ENCODE peak calls at places on chromosomes 5 and 9, in four cellular contexts. N is ovary, P is stomach, K is K562. M is an unnamed sample.

GRCh38 chr9:18795947-18796705 is 236.9 kb downstream of the SAXO1 start:
- DNase-seq in P (no peak), K (no peak), N (no peak), M (no peak)

GRCh38 chr9:129923589-129923988 is 88.3 kb downstream of the USP20 start:
- DNase-seq in N (no peak), P (no peak), K (no peak), M (no peak)

GRCh38 chr5:96936431-96937221 is 746 bp downstream of the LNPEP start:
- DNase-seq in K (peak; percentile 65), N (no peak), P (peak; percentile 46), M (peak; percentile 13)

GRCh38 chr5:115297043-115297442 is 589 bp upstream of the CCDC112 start:
- DNase-seq in P (no peak), N (no peak), K (no peak), M (no peak)

GRCh38 chr5:52356311-52356918 is 431.3 kb upstream of the ITGA1 start:
- DNase-seq in N (no peak), K (no peak), P (no peak), M (no peak)

GRCh38 chr5:119323630-119324000 is 32.2 kb upstream of the TNFAIP8 start:
- DNase-seq in N (no peak), K (peak; percentile 32), P (no peak), M (no peak)

GRCh38 chr9:69961834-69962233 is 81.8 kb upstream of the MAMDC2 start:
- DNase-seq in K (no peak), N (no peak), P (no peak), M (no peak)

GRCh38 chr5:65480306-65480865 is 1.3 kb downstream of the ADAMTS6 start:
- DNase-seq in N (peak; percentile 79), P (peak; percentile 72), K (peak; percentile 69), M (peak; percentile 61)

GRCh38 chr9:127886401-127886972 is 9.0 kb upstream of the AK1 start:
- DNase-seq in P (no peak), K (no peak), N (peak; percentile 37), M (no peak)

GRCh38 chr9:128684325-128685021 is 4.5 kb upstream of the SET start:
- DNase-seq in K (peak; percentile 59), N (peak; percentile 75), P (peak; percentile 92), M (peak; percentile 67)

GRCh38 chr9:99998266-99998665 is 91.8 kb downstream of the STX17 start:
- DNase-seq in K (no peak), N (no peak), P (no peak), M (no peak)

GRCh38 chr5:33526755-33527154 is 86.0 kb downstream of the TARS1 start:
- DNase-seq in N (no peak), K (no peak), P (no peak), M (no peak)

GRCh38 chr5:141623621-141624020 is 4.8 kb upstream of the DIAPH1 start:
- DNase-seq in K (no peak), N (no peak), P (no peak), M (no peak)

GRCh38 chr5:45578270-45578669 is 117.9 kb downstream of the HCN1 start:
- DNase-seq in N (no peak), P (no peak), K (no peak), M (no peak)

GRCh38 chr9:81536242-81537025 is 152.9 kb downstream of the TLE1 start:
- DNase-seq in K (no peak), N (no peak), P (no peak), M (no peak)

GRCh38 chr9:6757132-6757987 is at the start of gene KDM4C:
- DNase-seq in P (peak; percentile 97), N (peak; percentile 97), K (peak; percentile 94), M (peak; percentile 92)

GRCh38 chr9:77954018-77954417 is 77.6 kb downstream of the GNAQ start:
- DNase-seq in K (no peak), P (no peak), N (no peak), M (no peak)

GRCh38 chr9:35102465-35102768 is 514 bp downstream of the STOML2 start:
- DNase-seq in K (no peak), N (no peak), P (no peak), M (no peak)

GRCh38 chr5:130141689-130142320 is 237.5 kb downstream of the CHSY3 start:
- DNase-seq in K (peak; percentile 2), N (no peak), P (no peak), M (no peak)

GRCh38 chr9:127751269-127752054 is 16.4 kb upstream of the TOR2A start:
- DNase-seq in P (no peak), K (peak; percentile 51), N (peak; percentile 61), M (no peak)

GRCh38 chr9:108652851-108653250 is 202.9 kb downstream of the ACTL7B start:
- DNase-seq in P (no peak), N (no peak), K (no peak), M (no peak)
- TF ChIP-seq POLR2A in P (no peak), N (no peak), K (no peak), M (no peak)

DNA sequence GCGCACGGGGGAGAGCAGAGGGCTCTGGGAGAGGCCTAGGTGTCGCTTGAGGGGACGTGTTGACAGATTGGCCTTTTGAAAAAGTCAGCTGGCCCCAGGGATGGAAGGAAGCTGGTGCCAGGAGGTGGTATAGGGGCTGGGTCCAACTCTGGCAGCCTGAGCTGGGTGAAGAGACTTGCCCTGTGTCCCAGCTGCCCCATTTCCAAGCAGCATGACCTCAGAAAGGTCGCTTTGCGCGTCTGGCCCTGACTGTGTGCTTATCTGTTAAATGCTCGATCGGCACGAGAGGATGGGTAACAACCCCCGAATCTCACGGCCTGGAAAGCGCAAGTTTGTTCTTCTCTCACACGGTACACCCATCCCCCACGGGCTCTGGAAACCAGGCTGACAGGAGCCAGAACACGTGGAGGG is 31.2 kb upstream of the LAMC3 start:
- DNase-seq in K (peak; percentile 46), N (no peak), P (no peak), M (no peak)
- H3K27me3 ChIP-seq in K (peaks cover 97% of the 10 kb centered on the region), N (no peaks in the 10 kb centered on the region), P (peaks cover 10% of the 10 kb centered on the region), M (no peaks in the 10 kb centered on the region)

DNA sequence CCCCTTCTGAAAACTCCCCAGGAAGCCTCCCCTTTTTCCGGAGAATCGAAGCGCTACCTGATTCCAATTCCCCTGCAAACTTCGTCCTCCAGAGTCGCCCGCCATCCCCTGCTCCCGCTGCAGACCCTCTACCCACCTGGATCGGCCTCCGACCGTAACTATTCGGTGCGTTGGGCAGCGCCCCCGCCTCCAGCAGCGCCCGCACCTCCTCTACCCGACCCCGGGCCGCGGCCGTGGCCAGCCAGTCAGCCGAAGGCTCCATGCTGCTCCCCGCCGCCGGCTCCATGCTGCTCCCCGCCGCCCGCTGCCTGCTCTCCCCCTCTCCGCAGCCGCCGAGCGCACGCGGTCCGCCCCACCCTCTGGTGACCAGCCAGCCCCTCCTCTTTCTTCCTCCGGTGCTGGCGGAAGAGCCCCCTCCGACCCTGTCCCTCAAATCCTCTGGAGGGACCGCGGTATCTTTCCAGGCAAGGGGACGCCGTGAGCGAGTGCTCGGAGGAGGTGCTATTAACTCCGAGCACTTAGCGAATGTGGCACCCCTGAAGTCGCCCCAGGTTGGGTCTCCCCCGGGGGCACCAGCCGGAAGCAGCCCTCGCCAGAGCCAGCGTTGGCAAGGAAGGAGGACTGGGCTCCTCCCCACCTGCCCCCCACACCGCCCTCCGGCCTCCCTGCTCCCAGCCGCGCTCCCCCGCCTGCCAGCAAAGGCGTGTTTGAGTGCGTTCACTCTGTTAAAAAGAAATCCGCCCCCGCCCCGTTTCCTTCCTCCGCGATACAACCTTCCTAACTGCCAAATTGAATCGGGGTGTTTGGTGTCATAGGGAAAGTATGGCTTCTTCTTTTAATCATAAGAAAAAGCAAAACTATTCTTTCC is 19.4 kb downstream of the CDKN2A start:
- DNase-seq in N (no peak), P (peak; percentile 61), K (no peak), M (no peak)
- TF ChIP-seq EP300 in N (no peak), P (no peak), K (no peak), M (no peak)

DNA sequence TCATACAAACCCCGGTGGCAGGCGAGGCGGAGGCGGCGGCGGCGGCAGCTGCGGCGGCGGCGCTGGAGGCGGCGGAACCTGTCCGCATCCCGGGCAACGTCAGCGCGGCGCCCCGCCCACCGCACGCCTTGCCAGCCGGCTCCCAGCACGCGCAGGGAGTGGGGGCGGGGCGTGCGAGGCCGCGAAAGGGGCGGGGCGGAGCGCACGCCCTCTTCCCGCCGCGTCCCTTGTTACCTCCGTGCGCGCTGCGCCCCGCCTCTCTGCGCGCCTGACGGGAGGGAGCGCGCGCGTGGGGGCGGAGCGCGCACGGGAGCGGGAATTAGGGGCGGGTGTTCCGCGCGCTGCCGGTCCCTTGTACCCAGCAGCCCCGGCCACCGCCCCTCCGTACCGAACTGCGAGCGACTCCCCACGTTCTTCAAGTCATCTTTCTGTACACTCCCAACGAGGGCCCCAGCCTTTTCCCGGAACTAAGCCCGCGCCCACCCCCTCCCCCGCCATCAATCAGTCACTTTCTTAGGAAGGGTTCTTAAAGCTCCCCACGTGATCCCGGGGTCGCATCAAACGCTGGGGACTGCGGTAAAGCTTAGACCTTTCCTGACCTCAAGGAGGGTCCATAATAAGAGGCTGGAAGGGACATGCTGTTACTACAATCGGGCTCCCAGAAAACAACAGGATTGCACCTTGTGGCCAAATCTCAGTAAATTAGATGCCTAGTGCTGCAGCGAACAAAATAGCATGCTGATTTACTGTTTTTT is at the start of gene AGTPBP1:
- DNase-seq in K (peak; percentile 91), P (peak; percentile 98), N (peak; percentile 98), M (peak; percentile 89)
- TF ChIP-seq POLR2A in K (no peak), P (no peak), N (peak; percentile 5), M (peak; percentile 16)

GRCh38 chr5:169299146-169299545 is 1.8 kb downstream of the SLIT3 start:
- DNase-seq in P (no peak), K (no peak), N (no peak), M (no peak)
- H3K27me3 ChIP-seq in P (peaks cover 6% of the 10 kb centered on the region), K (peaks cover 16% of the 10 kb centered on the region), N (no peaks in the 10 kb centered on the region), M (no peaks in the 10 kb centered on the region)

GRCh38 chr9:90546200-90546599 is 96.4 kb downstream of the DIRAS2 start:
- DNase-seq in K (peak; percentile 1), P (no peak), N (no peak), M (no peak)
- TF ChIP-seq EP300 in K (no peak), P (no peak), N (no peak), M (no peak)

GRCh38 chr9:16289639-16290038 is 580.8 kb downstream of the BNC2 start:
- DNase-seq in N (no peak), P (no peak), K (no peak), M (no peak)

GRCh38 chr9:16293610-16294009 is 576.9 kb downstream of the BNC2 start:
- DNase-seq in N (no peak), K (no peak), P (no peak), M (no peak)

GRCh38 chr9:16291921-16292320 is 578.5 kb downstream of the BNC2 start:
- DNase-seq in N (no peak), P (no peak), K (no peak), M (no peak)

GRCh38 chr9:16286160-16286559 is 584.3 kb downstream of the BNC2 start:
- DNase-seq in N (no peak), K (no peak), P (no peak), M (no peak)

GRCh38 chr9:16290169-16290568 is 580.3 kb downstream of the BNC2 start:
- DNase-seq in K (no peak), N (no peak), P (no peak), M (no peak)
- TF ChIP-seq POLR2A in K (no peak), N (no peak), P (no peak), M (no peak)

GRCh38 chr9:22005700-22006605 is 3.2 kb downstream of the CDKN2B start:
- DNase-seq in N (no peak), P (no peak), K (no peak), M (no peak)

GRCh38 chr9:22005083-22005699 is 3.9 kb downstream of the CDKN2B start:
- DNase-seq in P (no peak), N (no peak), K (no peak), M (no peak)

GRCh38 chr9:22008662-22009562 is at the start of gene CDKN2B:
- DNase-seq in K (no peak), N (peak; percentile 97), P (peak; percentile 96), M (peak; percentile 89)

GRCh38 chr9:22010881-22011625 is 1.9 kb upstream of the CDKN2B start:
- DNase-seq in N (peak; percentile 57), P (no peak), K (no peak), M (no peak)

GRCh38 chr9:22009563-22009867 is 410 bp upstream of the CDKN2B start:
- DNase-seq in N (no peak), P (no peak), K (no peak), M (no peak)
- H3K27me3 ChIP-seq in N (no peaks in the 10 kb centered on the region), P (peaks cover 19% of the 10 kb centered on the region), K (no peaks in the 10 kb centered on the region), M (peaks cover 26% of the 10 kb centered on the region)